ENCODE peak calls at places on chromosomes 12 and 14, in six cellular contexts. G is GM06990, A is cardiac fibroblast, V is heart left ventricle, S is uterus, D is thoracic aorta. H is an unnamed sample.

GRCh38 chr12:130086777-130087176 is 75.5 kb upstream of the FZD10 start:
- DNase-seq in G (no peak), A (no peak), V (no peak), S (no peak), D (no peak), H (no peak)

GRCh38 chr12:50042693-50043092 is 14.7 kb upstream of the ASIC1 start:
- DNase-seq in G (no peak), A (no peak), V (no peak), S (no peak), D (no peak), H (no peak)

GRCh38 chr12:62802981-62803380 is 132.0 kb downstream of the PPM1H start:
- DNase-seq in G (no peak), A (peak; percentile 46), V (no peak), S (no peak), D (no peak), H (no peak)

GRCh38 chr12:104454997-104455396 is 1.8 kb upstream of the CHST11 start:
- DNase-seq in G (no peak), A (peak; percentile 64), V (no peak), S (no peak), D (no peak), H (peak; percentile 61)

GRCh38 chr12:32134144-32134888 is 27.7 kb downstream of the BICD1 start:
- DNase-seq in G (peak; percentile 64), A (peak; percentile 78), V (no peak), S (no peak), D (no peak), H (no peak)

GRCh38 chr12:121810234-121810817 is 6.5 kb downstream of the SETD1B start:
- DNase-seq in G (no peak), A (no peak), V (no peak), S (no peak), D (no peak), H (no peak)

GRCh38 chr14:106831322-106831720 is 1304.9 kb downstream of the TMEM121 start:
- DNase-seq in G (peak; percentile 83), A (peak; percentile 42), V (no peak), S (no peak), D (no peak), H (no peak)

GRCh38 chr12:51759175-51759574 is 89.3 kb downstream of the FIGNL2 start:
- DNase-seq in G (no peak), A (peak; percentile 65), V (no peak), S (no peak), D (no peak), H (no peak)

GRCh38 chr14:74014299-74014698 is 4.8 kb downstream of the ENTPD5 start:
- DNase-seq in G (no peak), A (peak; percentile 11), V (no peak), S (no peak), D (no peak), H (no peak)

GRCh38 chr14:78399316-78399889 is 229.2 kb downstream of the NRXN3 start:
- DNase-seq in G (no peak), A (peak; percentile 16), V (no peak), S (no peak), D (no peak), H (no peak)

GRCh38 chr12:119681953-119682352 is 14.0 kb downstream of the PRKAB1 start:
- DNase-seq in G (peak; percentile 43), A (no peak), V (no peak), S (no peak), D (no peak), H (no peak)

GRCh38 chr14:103103461-103104388 is 9.2 kb downstream of the EXOC3L4 start:
- DNase-seq in G (no peak), A (peak; percentile 50), V (no peak), S (no peak), D (no peak), H (no peak)

GRCh38 chr12:56377310-56377988 is 14.8 kb upstream of the APOF start:
- DNase-seq in G (no peak), A (peak; percentile 70), V (no peak), S (no peak), D (no peak), H (no peak)

GRCh38 chr14:99756796-99757195 is 36.4 kb upstream of the EML1 start:
- DNase-seq in G (no peak), A (no peak), V (no peak), S (no peak), D (no peak), H (no peak)

GRCh38 chr14:100576091-100577085 is 10.8 kb downstream of the BEGAIN start:
- DNase-seq in G (no peak), A (no peak), V (peak; percentile 20), S (no peak), D (no peak), H (no peak)

GRCh38 chr12:96872946-96873345 is 34.1 kb upstream of the NEDD1 start:
- DNase-seq in G (no peak), A (no peak), V (no peak), S (no peak), D (no peak), H (no peak)

GRCh38 chr12:2215709-2216560 is 163.1 kb downstream of the CACNA1C start:
- DNase-seq in G (no peak), A (peak; percentile 10), V (peak; percentile 61), S (no peak), D (no peak), H (no peak)

GRCh38 chr12:132075026-132075713 is 68.9 kb downstream of the DDX51 start:
- DNase-seq in G (no peak), A (peak; percentile 10), V (no peak), S (no peak), D (no peak), H (no peak)
- TF ChIP-seq CTCF in G (no peak), A (peak; percentile 36), V (no peak), S (no peak), D (no peak), H (peak; percentile 45)

GRCh38 chr14:35339761-35340406 is 47.7 kb downstream of the PSMA6 start:
- DNase-seq in G (no peak), A (no peak), V (no peak), S (no peak), D (no peak), H (no peak)

GRCh38 chr14:35342160-35343010 is 50.2 kb downstream of the PSMA6 start:
- DNase-seq in G (no peak), A (peak; percentile 70), V (peak; percentile 82), S (no peak), D (peak; percentile 60), H (no peak)

GRCh38 chr14:35343709-35344474 is 51.7 kb downstream of the PSMA6 start:
- DNase-seq in G (no peak), A (no peak), V (no peak), S (no peak), D (no peak), H (no peak)

GRCh38 chr14:35340616-35341453 is 48.7 kb downstream of the PSMA6 start:
- DNase-seq in G (no peak), A (no peak), V (no peak), S (no peak), D (no peak), H (no peak)

GRCh38 chr14:35341454-35342159 is 49.4 kb downstream of the PSMA6 start:
- DNase-seq in G (no peak), A (peak; percentile 87), V (peak; percentile 98), S (peak; percentile 89), D (peak; percentile 93), H (peak; percentile 93)
- H3K4me3 ChIP-seq in G (no peak overlapping the region), A (no peak overlapping the region), V (peak overlapping the region; percentile 37), S (peak overlapping the region; percentile 17), D (peak overlapping the region; percentile 68), H (no peak overlapping the region)

GRCh38 chr14:95533391-95533821 is 1.4 kb upstream of the GLRX5 start:
- DNase-seq in G (peak; percentile 37), A (peak; percentile 67), V (no peak), S (no peak), D (no peak), H (no peak)

GRCh38 chr14:95533822-95534221 is 1.0 kb upstream of the GLRX5 start:
- DNase-seq in G (peak; percentile 41), A (no peak), V (no peak), S (no peak), D (no peak), H (no peak)

GRCh38 chr14:95535226-95536021 is 574 bp downstream of the GLRX5 start:
- DNase-seq in G (peak; percentile 54), A (no peak), V (peak; percentile 54), S (no peak), D (no peak), H (no peak)

GRCh38 chr14:95536036-95536577 is 1.3 kb downstream of the GLRX5 start:
- DNase-seq in G (no peak), A (no peak), V (no peak), S (no peak), D (no peak), H (no peak)

GRCh38 chr14:95534299-95535225 is at the start of gene GLRX5:
- DNase-seq in G (peak; percentile 99), A (peak; percentile 100), V (peak; percentile 99), S (peak; percentile 98), D (peak; percentile 99), H (peak; percentile 100)
- TF ChIP-seq CTCF in G (no peak), A (no peak), V (peak; percentile 14), S (peak; percentile 11), D (no peak), H (no peak)

GRCh38 chr12:110698171-110698902 is 9.4 kb upstream of the HVCN1 start:
- DNase-seq in G (peak; percentile 77), A (peak; percentile 91), V (peak; percentile 86), S (peak; percentile 83), D (peak; percentile 44), H (peak; percentile 34)
- H3K4me3 ChIP-seq in G (no peak overlapping the region), A (no peak overlapping the region), V (peak overlapping the region; percentile 28), S (no peak overlapping the region), D (peak overlapping the region; percentile 64), H (no peak overlapping the region)

GRCh38 chr14:55780156-55780946 is 200.3 kb downstream of the KTN1 start:
- DNase-seq in G (no peak), A (peak; percentile 88), V (peak; percentile 62), S (no peak), D (peak; percentile 21), H (peak; percentile 87)

GRCh38 chr14:55782166-55782565 is 202.2 kb downstream of the KTN1 start:
- DNase-seq in G (no peak), A (peak; percentile 61), V (no peak), S (no peak), D (no peak), H (no peak)

GRCh38 chr14:55777867-55778266 is 197.9 kb downstream of the KTN1 start:
- DNase-seq in G (no peak), A (no peak), V (no peak), S (no peak), D (no peak), H (no peak)

DNA sequence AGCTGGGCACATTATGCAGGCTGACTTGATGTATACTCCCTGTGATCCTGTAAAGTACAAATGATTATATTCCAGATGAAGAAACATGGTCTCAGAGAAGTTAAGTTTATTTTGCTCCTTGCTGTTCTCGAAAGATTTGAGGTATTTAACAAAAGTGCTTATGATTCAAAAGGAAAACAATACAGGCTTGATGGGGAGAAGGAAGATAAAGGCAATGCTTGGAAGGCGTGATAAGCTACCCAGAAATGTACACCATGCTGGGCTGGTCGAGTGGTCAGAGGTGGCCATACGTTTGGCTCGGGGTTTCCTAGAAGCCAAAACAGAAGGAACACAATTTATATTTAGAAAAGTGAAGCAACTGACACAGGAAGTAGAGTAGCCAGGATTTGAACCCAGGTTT is 201.0 kb downstream of the KTN1 start:
- DNase-seq in G (no peak), A (peak; percentile 59), V (no peak), S (no peak), D (no peak), H (no peak)
- TF ChIP-seq CTCF in G (no peak), A (no peak), V (no peak), S (no peak), D (no peak), H (no peak)

GRCh38 chr14:59355101-59355500 is 110.1 kb downstream of the GPR135 start:
- DNase-seq in G (no peak), A (no peak), V (no peak), S (no peak), D (no peak), H (no peak)
- H3K4me3 ChIP-seq in G (no peak overlapping the region), A (no peak overlapping the region), V (no peak overlapping the region), S (no peak overlapping the region), D (no peak overlapping the region), H (no peak overlapping the region)

GRCh38 chr14:61477845-61478438 is 156.6 kb downstream of the PRKCH start:
- DNase-seq in G (peak; percentile 59), A (peak; percentile 67), V (peak; percentile 85), S (no peak), D (no peak), H (no peak)
- TF ChIP-seq CTCF in G (no peak), A (no peak), V (no peak), S (no peak), D (no peak), H (no peak)

H was measured in retinal pigment epithelial cell.